ENCODE peak calls at places on chromosome 4, in five cellular contexts. R is GM12878, S is K562, P is SK-N-SH, Y is H1. W is an unnamed sample.

GRCh38 chr4:147768113-147768512 is 36.2 kb downstream of the ARHGAP10 start:
- DNase-seq in R (no peak), S (no peak), Y (no peak), P (no peak), W (no peak)

GRCh38 chr4:23097251-23097650 is 404.5 kb downstream of the GBA3 start:
- DNase-seq in P (no peak), S (no peak), Y (no peak), R (no peak), W (no peak)

GRCh38 chr4:175639346-175639745 is 172.7 kb downstream of the GPM6A start:
- DNase-seq in R (no peak), S (no peak), Y (no peak), P (no peak), W (no peak)

GRCh38 chr4:143399113-143399949 is 62.7 kb downstream of the GAB1 start:
- DNase-seq in R (no peak), P (peak), Y (no peak), S (peak), W (peak)

GRCh38 chr4:87228561-87228860 is 8.1 kb upstream of the KLHL8 start:
- DNase-seq in R (no peak), Y (no peak), P (no peak), S (no peak), W (no peak)

GRCh38 chr4:14008494-14008893 is 381.0 kb upstream of the BOD1L1 start:
- DNase-seq in P (no peak), S (no peak), R (no peak), Y (no peak), W (no peak)

GRCh38 chr4:77120888-77121508 is 36.0 kb upstream of the CCNG2 start:
- DNase-seq in P (no peak), Y (no peak), R (no peak), S (no peak), W (no peak)

GRCh38 chr4:21879187-21879586 is 69.4 kb downstream of the KCNIP4 start:
- DNase-seq in Y (peak), S (no peak), P (no peak), R (no peak), W (peak)

GRCh38 chr4:150779707-150780106 is 197.8 kb downstream of the MAB21L2 start:
- DNase-seq in P (no peak), Y (no peak), R (no peak), S (no peak), W (no peak)

GRCh38 chr4:68724426-68724825 is 54.0 kb upstream of the UGT2B15 start:
- DNase-seq in R (no peak), P (no peak), S (no peak), Y (no peak), W (no peak)

GRCh38 chr4:38819569-38819968 is 15.0 kb upstream of the TLR1 start:
- DNase-seq in Y (no peak), P (no peak), R (peak), S (no peak), W (no peak)

GRCh38 chr4:95394733-95395306 is 154.0 kb downstream of the UNC5C start:
- DNase-seq in R (no peak), P (no peak), Y (no peak), S (no peak), W (no peak)

GRCh38 chr4:119310826-119311225 is 11.1 kb downstream of the FABP2 start:
- DNase-seq in P (no peak), R (no peak), Y (no peak), S (no peak), W (no peak)

GRCh38 chr4:181971411-181971810 is 271.8 kb upstream of the TENM3 start:
- DNase-seq in P (no peak), Y (no peak), R (no peak), S (no peak), W (no peak)

GRCh38 chr4:41448935-41449334 is 89.0 kb upstream of the LIMCH1 start:
- DNase-seq in Y (no peak), S (no peak), P (no peak), R (no peak), W (no peak)

GRCh38 chr4:83305187-83305586 is 20.6 kb upstream of the COQ2 start:
- DNase-seq in R (no peak), Y (no peak), S (no peak), P (no peak), W (no peak)

GRCh38 chr4:39232100-39232499 is 49.8 kb downstream of the WDR19 start:
- DNase-seq in Y (no peak), S (no peak), R (no peak), P (no peak), W (no peak)

GRCh38 chr4:111854494-111855087 is 290.7 kb upstream of the FAM241A start:
- DNase-seq in R (no peak), S (peak), Y (no peak), P (peak), W (peak)

GRCh38 chr4:83993774-83994173 is 457.9 kb downstream of the GPAT3 start:
- DNase-seq in R (no peak), S (no peak), Y (peak), P (no peak), W (no peak)

GRCh38 chr4:140924761-140925392 is 168.7 kb upstream of the TBC1D9 start:
- DNase-seq in P (peak), R (no peak), Y (no peak), S (no peak), W (peak)

GRCh38 chr4:149889976-149890375 is 74.3 kb upstream of the IQCM start:
- DNase-seq in S (no peak), R (no peak), P (no peak), Y (no peak), W (no peak)

GRCh38 chr4:2045518-2045951 is 13.6 kb upstream of the NAT8L start:
- DNase-seq in P (no peak), S (no peak), Y (no peak), R (no peak), W (no peak)

GRCh38 chr4:143386812-143387211 is 50.1 kb downstream of the GAB1 start:
- DNase-seq in Y (no peak), R (no peak), S (no peak), P (no peak), W (no peak)

GRCh38 chr4:171954650-171955049 is 141.4 kb downstream of the GALNTL6 start:
- DNase-seq in Y (no peak), S (no peak), P (no peak), R (peak), W (no peak)

GRCh38 chr4:36523182-36523581 is 241.8 kb downstream of the DTHD1 start:
- DNase-seq in P (no peak), R (no peak), S (no peak), Y (no peak), W (peak)

GRCh38 chr4:170884965-170885583 is 795.3 kb upstream of the AADAT start:
- DNase-seq in Y (no peak), S (no peak), P (no peak), R (no peak), W (no peak)

GRCh38 chr4:66681962-66682361 is 863.3 kb downstream of the CENPC start:
- DNase-seq in R (no peak), S (no peak), Y (no peak), P (no peak), W (no peak)

GRCh38 chr4:76706581-76706980 is 191.4 kb downstream of the SOWAHB start:
- DNase-seq in R (no peak), Y (no peak), S (no peak), P (no peak), W (no peak)

GRCh38 chr4:123286903-123287466 is 109.6 kb upstream of the SPRY1 start:
- DNase-seq in Y (no peak), P (no peak), S (no peak), R (no peak), W (no peak)

GRCh38 chr4:75953509-75953908 is 12.7 kb upstream of the NAAA start:
- DNase-seq in S (no peak), P (no peak), R (no peak), Y (no peak), W (no peak)

GRCh38 chr4:104524591-104524990 is 29.9 kb upstream of the CXXC4 start:
- DNase-seq in P (no peak), S (no peak), R (no peak), Y (no peak), W (no peak)

GRCh38 chr4:3375688-3376087 is 66.1 kb upstream of the HGFAC start:
- DNase-seq in R (no peak), Y (no peak), P (peak), S (no peak), W (no peak)

GRCh38 chr4:102825261-102826071 is 1.9 kb downstream of the UBE2D3 start:
- DNase-seq in S (no peak), P (peak), R (no peak), Y (no peak), W (no peak)

GRCh38 chr4:22167201-22167600 is 218.6 kb upstream of the KCNIP4 start:
- DNase-seq in S (no peak), Y (no peak), P (no peak), R (no peak), W (no peak)

GRCh38 chr4:36323801-36324419 is 42.5 kb downstream of the DTHD1 start:
- DNase-seq in P (no peak), S (no peak), Y (no peak), R (no peak), W (no peak)

GRCh38 chr4:121876976-121877773 is 6.9 kb upstream of the BBS7 start:
- DNase-seq in R (no peak), S (no peak), Y (no peak), P (no peak), W (no peak)

GRCh38 chr4:15354790-15355418 is 72.9 kb upstream of the C1QTNF7 start:
- DNase-seq in P (no peak), S (no peak), R (no peak), Y (no peak), W (no peak)

DNA sequence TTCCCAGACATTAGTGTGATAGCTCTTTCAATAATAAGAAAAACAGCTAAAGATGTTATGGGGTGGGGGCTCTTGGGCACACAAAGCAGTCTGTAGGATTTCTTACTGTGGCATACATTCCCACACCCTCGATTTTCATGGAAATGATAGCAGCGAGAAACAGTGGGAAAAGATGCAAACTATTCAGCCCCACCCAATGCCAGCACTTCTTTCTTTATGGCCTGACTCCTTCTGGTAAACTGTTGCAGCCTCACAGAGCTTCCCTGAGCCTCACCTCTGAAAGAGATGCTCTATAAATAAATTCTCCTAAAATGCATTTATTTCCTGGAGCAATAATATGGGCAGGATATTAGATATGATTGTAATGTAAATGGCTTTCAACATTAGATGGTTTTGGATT is 908 bp downstream of the ANK2 start:
- DNase-seq in P (no peak), Y (no peak), R (no peak), S (no peak), W (peak)
- H3K9ac ChIP-seq in P (no peak), Y (no peak), R (no peak), S (no peak), W (no peak)

GRCh38 chr4:155026715-155027114 is 181.7 kb upstream of the NPY2R start:
- DNase-seq in R (no peak), S (no peak), P (no peak), Y (no peak), W (no peak)

DNA sequence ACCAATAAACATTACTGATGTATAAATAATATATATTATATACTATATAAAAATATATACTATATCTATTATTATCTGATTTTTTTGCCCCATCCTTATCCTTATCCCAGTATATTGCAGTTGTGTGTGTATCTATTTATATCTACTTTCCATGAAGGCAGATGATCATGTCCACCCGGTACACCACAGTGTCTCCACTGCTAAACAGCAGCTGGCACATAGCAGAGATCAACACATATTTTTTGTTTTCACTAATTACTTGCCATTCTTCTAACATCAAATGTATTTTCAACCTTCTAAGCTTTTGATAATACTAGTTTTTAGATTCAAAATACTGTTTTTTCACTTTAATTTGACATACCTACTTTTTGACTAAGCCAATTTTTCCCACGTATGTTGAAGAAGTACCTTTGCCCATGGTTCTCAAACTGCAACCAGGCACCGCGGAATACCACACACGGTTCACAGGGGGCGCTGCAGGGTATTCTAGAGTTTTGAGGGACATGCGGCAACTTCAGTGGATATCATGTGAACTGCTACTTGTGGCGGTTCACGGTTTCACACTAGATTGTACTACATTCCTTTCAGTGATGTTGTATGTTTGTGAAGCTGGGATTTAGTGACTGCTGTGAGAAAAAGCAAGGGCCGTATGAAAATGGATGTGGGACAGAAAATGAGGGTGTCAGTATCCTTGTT is 182.5 kb upstream of the NPY2R start:
- DNase-seq in P (no peak), Y (peak), S (peak), R (no peak), W (peak)
- TF ChIP-seq YY1 in P (no peak), Y (no peak), S (no peak), R (no peak), W (no peak)

GRCh38 chr4:97496298-97496873 is 646.9 kb downstream of the STPG2 start:
- DNase-seq in R (no peak), P (no peak), Y (no peak), S (no peak), W (no peak)

GRCh38 chr4:97498875-97499274 is 644.4 kb downstream of the STPG2 start:
- DNase-seq in S (no peak), P (no peak), Y (no peak), R (no peak), W (no peak)

GRCh38 chr4:97491856-97492255 is 651.4 kb downstream of the STPG2 start:
- DNase-seq in Y (no peak), P (no peak), R (no peak), S (no peak), W (no peak)

DNA sequence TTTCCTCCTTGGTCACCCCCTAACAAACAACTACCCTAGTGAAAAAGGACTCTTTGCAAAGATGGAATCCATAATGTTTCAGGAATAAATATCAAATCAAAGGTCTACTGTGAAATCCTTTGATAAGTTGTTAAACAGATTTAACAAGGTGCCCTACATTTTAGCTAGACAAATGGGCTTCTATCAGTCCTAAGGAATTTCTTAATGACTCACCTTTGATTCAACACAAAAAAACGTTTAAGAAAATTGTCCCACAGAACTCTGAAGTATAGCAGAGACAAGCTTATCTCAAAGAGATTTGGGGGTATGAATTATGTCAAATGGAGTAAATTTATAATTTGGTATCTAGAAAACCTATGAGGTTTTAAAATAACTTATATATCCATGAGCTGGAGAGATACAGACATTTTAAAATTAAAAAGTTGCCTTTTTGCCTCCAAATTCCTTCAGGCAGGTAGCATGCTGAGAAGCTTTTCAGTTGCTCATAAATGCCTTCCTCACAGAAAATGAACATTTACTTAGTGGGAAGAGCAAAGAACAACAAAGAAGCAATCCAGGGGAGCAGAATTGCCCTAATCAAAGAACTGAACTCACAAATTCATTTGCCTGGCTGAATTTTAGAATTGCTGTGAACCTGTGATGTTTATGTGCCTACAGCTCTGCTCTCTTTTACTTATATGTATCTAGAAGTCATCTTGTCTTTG is 649.3 kb downstream of the STPG2 start:
- DNase-seq in P (no peak), Y (no peak), R (no peak), S (no peak), W (no peak)
- H3K9ac ChIP-seq in P (no peak), Y (no peak), R (no peak), S (no peak), W (no peak)

DNA sequence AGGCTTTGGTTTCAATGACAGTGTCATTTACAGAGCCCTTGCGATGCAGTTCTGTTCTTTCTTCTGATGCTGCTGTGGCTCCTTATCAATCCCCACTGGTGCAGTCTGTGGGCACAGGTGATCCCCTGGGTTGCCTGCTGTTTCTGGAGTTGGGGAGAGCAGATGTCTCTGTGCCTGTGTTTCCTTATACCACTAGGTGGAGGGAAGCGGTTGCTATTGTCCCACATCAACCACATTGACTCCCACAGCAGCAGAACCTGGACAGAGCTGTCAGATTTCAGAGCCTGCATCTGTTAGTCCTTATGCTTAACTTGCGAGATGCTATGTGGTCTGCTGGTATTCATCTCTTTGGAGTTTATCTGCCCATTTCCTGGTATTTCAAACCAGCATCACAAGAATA is 57.7 kb downstream of the NEIL3 start:
- DNase-seq in S (no peak), R (no peak), P (no peak), Y (no peak), W (peak)
- TF ChIP-seq YY1 in S (no peak), R (no peak), P (no peak), Y (no peak), W (no peak)

GRCh38 chr4:26175016-26175786 is 145.6 kb upstream of the RBPJ start:
- DNase-seq in P (no peak), S (no peak), R (peak), Y (no peak), W (no peak)

GRCh38 chr4:26174033-26174432 is 146.8 kb upstream of the RBPJ start:
- DNase-seq in R (no peak), P (no peak), Y (no peak), S (no peak), W (no peak)

GRCh38 chr4:26175905-26176304 is 144.9 kb upstream of the RBPJ start:
- DNase-seq in R (no peak), S (no peak), Y (no peak), P (no peak), W (no peak)

GRCh38 chr4:26173619-26174018 is 147.2 kb upstream of the RBPJ start:
- DNase-seq in R (no peak), S (no peak), P (no peak), Y (no peak), W (no peak)

GRCh38 chr4:26171953-26172352 is 148.9 kb upstream of the RBPJ start:
- DNase-seq in R (no peak), S (no peak), Y (no peak), P (no peak), W (no peak)
- H3K9ac ChIP-seq in R (no peak), S (no peak), Y (no peak), P (no peak), W (no peak)

DNA sequence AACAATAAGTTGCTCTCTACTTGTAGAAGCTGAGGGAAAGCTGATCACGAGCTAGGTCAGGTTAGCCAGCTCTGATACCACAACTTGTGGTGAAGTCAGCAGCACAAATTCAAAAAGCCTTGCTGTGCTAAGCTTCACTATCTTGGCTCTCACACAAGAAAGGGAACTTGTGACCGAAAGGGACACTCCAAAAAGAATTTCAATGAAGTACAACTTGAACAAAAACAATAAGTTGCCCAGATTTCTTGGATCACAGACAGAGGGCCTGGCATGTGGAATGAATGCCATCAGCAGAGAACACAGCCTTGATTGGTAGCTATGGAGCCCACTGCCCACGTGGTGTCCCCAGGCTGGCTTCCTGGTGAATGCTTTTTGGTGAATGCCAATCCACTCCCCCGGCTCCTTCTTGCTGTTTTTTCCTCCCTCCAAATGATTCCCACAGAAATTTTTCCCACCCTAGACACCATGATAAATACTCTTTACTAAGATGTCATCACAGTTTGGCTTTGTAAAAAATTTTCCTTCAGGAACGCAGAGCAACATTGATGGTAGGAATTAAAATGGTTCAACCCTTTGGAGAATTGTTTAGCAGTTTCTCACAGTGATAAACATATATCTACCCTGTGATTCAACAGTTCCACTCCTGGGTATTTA is 82.6 kb downstream of the ANXA3 start:
- DNase-seq in R (no peak), Y (no peak), S (no peak), P (no peak), W (no peak)
- TF ChIP-seq YY1 in R (no peak), Y (no peak), S (no peak), P (no peak), W (no peak)

DNA sequence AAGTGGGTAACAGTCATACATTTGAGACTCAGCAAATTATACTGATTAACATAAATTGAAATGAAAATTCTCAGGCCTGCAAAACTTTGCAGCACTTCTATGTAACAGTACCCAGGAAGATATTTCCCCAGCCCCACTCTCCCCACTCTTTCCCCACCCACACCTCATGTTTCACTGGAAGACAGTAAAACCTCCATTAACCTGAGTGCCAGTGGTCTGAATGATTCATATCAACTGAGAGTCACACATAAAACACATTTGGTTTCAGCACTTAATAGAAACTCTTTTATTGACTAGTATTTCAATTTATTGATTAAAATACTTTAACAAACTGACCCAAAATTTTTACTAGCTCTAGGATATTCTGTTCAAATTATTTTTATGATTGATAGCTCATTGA is 6.9 kb downstream of the CXCL6 start:
- DNase-seq in R (no peak), Y (no peak), S (no peak), P (no peak), W (no peak)
- H3K9ac ChIP-seq in R (no peak), Y (no peak), S (no peak), P (no peak), W (no peak)